ENCODE peak calls at places on chromosomes 5 and 9, in seven cellular contexts. Y is PC-3, C is astrocyte, O is fibroblast of lung, L is NT2/D1, T is IMR-90, V is colonic mucosa. U is an unnamed sample.

GRCh38 chr9:68560131-68560844 is 19.6 kb upstream of the TMEM252 start:
- DNase-seq in Y (peak; percentile 36), O (peak; percentile 96), C (no peak), V (peak; percentile 74), L (peak; percentile 46), T (peak; percentile 84), U (no peak)

GRCh38 chr5:176545737-176546509 is 3.2 kb upstream of the CDHR2 start:
- DNase-seq in Y (peak; percentile 75), L (no peak), V (peak; percentile 91), C (no peak), O (no peak), T (no peak), U (no peak)

GRCh38 chr5:142627371-142628217 is 58.3 kb downstream of the FGF1 start:
- DNase-seq in L (no peak), O (no peak), V (no peak), C (no peak), T (peak; percentile 35), Y (no peak), U (no peak)

GRCh38 chr5:97297063-97297715 is 114.1 kb upstream of the RIOK2 start:
- DNase-seq in C (peak; percentile 1), V (peak; percentile 40), Y (peak; percentile 72), T (peak; percentile 23), L (peak; percentile 36), O (peak; percentile 25), U (peak; percentile 40)

GRCh38 chr5:40486437-40487270 is 193.1 kb upstream of the PTGER4 start:
- DNase-seq in L (no peak), T (peak; percentile 29), V (no peak), O (no peak), C (peak; percentile 55), Y (peak; percentile 33), U (no peak)

GRCh38 chr5:22627029-22627428 is 226.1 kb downstream of the CDH12 start:
- DNase-seq in Y (no peak), C (no peak), T (no peak), V (no peak), O (no peak), L (no peak), U (no peak)

GRCh38 chr5:4862500-4862899 is 277.6 kb upstream of the ADAMTS16 start:
- DNase-seq in L (peak; percentile 28), C (peak; percentile 33), T (peak; percentile 41), Y (peak; percentile 58), V (no peak), O (peak; percentile 58), U (peak; percentile 55)

GRCh38 chr9:36101916-36102741 is 34.4 kb upstream of the GLIPR2 start:
- DNase-seq in T (peak; percentile 100), Y (peak; percentile 93), V (no peak), O (peak; percentile 89), C (peak; percentile 100), L (peak; percentile 50), U (peak; percentile 90)

GRCh38 chr5:9283021-9283420 is 262.9 kb downstream of the SEMA5A start:
- DNase-seq in O (no peak), T (peak; percentile 52), C (no peak), L (no peak), Y (peak; percentile 56), V (no peak), U (no peak)

GRCh38 chr5:14450055-14450524 is 131.5 kb upstream of the OTULINL start:
- DNase-seq in T (peak; percentile 92), C (peak; percentile 97), V (no peak), L (no peak), O (peak; percentile 74), Y (no peak), U (peak; percentile 92)

GRCh38 chr9:76023715-76024195 is 133.3 kb downstream of the PCSK5 start:
- DNase-seq in O (no peak), L (no peak), Y (no peak), V (no peak), C (peak; percentile 90), T (no peak), U (no peak)

GRCh38 chr5:7676455-7676854 is 174.5 kb downstream of the CFAP90 start:
- DNase-seq in Y (no peak), V (no peak), T (no peak), C (peak; percentile 76), L (no peak), O (no peak), U (no peak)

GRCh38 chr5:151288180-151288579 is 15.4 kb downstream of the SLC36A3 start:
- DNase-seq in L (no peak), T (no peak), C (no peak), V (no peak), O (no peak), Y (peak; percentile 84), U (no peak)

GRCh38 chr9:29439961-29440360 is 1866.7 kb upstream of the C9orf72 start:
- DNase-seq in V (no peak), L (no peak), O (peak; percentile 1), T (no peak), C (peak; percentile 13), Y (peak; percentile 93), U (no peak)

GRCh38 chr5:94467560-94468504 is 150.6 kb downstream of the KIAA0825 start:
- DNase-seq in C (no peak), Y (no peak), T (no peak), O (no peak), L (no peak), V (no peak), U (no peak)

GRCh38 chr9:38226491-38226951 is 157.5 kb upstream of the SHB start:
- DNase-seq in O (no peak), T (peak; percentile 4), Y (peak; percentile 29), V (no peak), C (no peak), L (no peak), U (no peak)

GRCh38 chr9:125521462-125522327 is 185.3 kb downstream of the MAPKAP1 start:
- DNase-seq in Y (peak; percentile 89), C (peak; percentile 99), L (no peak), V (no peak), O (peak; percentile 90), T (peak; percentile 97), U (peak; percentile 71)

GRCh38 chr5:67065237-67065636 is 131.4 kb downstream of the CD180 start:
- DNase-seq in C (no peak), L (no peak), V (no peak), O (no peak), Y (no peak), T (no peak), U (no peak)

GRCh38 chr9:125513634-125514413 is 193.2 kb downstream of the MAPKAP1 start:
- DNase-seq in L (no peak), T (peak; percentile 81), C (peak; percentile 88), V (peak; percentile 39), Y (peak; percentile 77), O (peak; percentile 74), U (peak; percentile 86)

GRCh38 chr5:129135633-129136032 is 41.1 kb downstream of the ISOC1 start:
- DNase-seq in T (no peak), V (no peak), C (no peak), Y (peak; percentile 41), O (no peak), L (peak; percentile 8), U (no peak)

GRCh38 chr5:167658890-167659289 is 632.6 kb upstream of the WWC1 start:
- DNase-seq in L (no peak), V (no peak), Y (no peak), C (no peak), O (peak; percentile 33), T (peak; percentile 12), U (peak; percentile 59)

GRCh38 chr5:94102849-94103248 is 361.4 kb upstream of the POU5F2 start:
- DNase-seq in Y (no peak), V (no peak), O (no peak), L (no peak), C (no peak), T (no peak), U (no peak)

GRCh38 chr5:150573867-150574817 is 66.2 kb downstream of the NDST1 start:
- DNase-seq in O (no peak), Y (no peak), T (no peak), L (no peak), V (no peak), C (no peak), U (no peak)

GRCh38 chr9:133509179-133510083 is 15.3 kb downstream of the MYMK start:
- DNase-seq in V (peak; percentile 46), T (no peak), L (peak; percentile 83), O (no peak), Y (peak; percentile 35), C (no peak), U (peak; percentile 25)

GRCh38 chr5:155274484-155274883 is 260.9 kb downstream of the KIF4B start:
- DNase-seq in Y (no peak), T (no peak), O (no peak), C (no peak), L (no peak), V (no peak), U (no peak)

GRCh38 chr5:74296685-74297084 is 343.8 kb downstream of the ENC1 start:
- DNase-seq in O (peak; percentile 56), T (peak; percentile 66), Y (no peak), L (no peak), C (no peak), V (no peak), U (peak; percentile 60)

GRCh38 chr9:79896390-79896789 is 324.6 kb downstream of the TLE4 start:
- DNase-seq in Y (peak; percentile 61), C (no peak), L (no peak), V (no peak), T (peak; percentile 1), O (no peak), U (peak; percentile 53)

DNA sequence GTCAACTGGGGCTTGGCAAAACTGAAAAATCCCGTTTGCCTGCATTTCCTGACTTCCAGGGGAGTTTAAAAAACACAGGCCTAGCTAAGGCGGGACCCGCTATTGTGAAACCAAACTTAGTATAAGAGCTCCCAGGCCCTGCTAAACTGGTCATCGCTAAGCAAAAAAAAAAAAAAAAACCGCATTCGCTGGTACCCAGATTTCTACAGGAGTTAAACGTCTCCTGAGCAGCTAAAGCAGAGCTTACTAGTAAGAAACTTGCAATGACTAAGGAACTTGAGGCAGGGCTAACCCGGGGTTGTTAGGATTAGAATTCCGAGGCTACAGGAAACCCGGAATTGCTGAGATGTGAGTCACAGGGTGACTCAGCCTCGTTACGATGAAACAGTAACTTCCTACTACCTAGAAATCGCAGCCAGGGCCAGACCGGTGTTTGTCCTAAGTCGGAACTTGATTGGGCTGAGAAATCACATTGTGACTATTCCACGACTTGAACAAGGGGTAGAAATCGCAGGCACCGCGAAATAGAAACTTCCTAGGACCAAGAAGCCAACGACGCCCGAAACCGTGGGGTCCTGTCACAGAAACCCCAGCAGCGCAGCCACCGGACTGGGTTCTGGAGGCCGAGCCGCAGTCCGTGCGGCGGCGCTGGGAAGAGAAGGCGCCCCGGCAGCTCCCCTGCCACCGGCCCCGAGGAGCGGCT is 89.5 kb downstream of the ANXA2R start:
- DNase-seq in T (peak; percentile 100), L (peak; percentile 48), V (peak; percentile 83), C (peak; percentile 100), Y (peak; percentile 100), O (peak; percentile 100), U (peak; percentile 97)
- H3K9ac ChIP-seq in T (peak overlapping the region; percentile 59), L (no peak overlapping the region), V (peak overlapping the region; percentile 71), C (peak overlapping the region; percentile 85), Y (peak overlapping the region; percentile 73), O (peak overlapping the region; percentile 73), U (peak overlapping the region; percentile 88)

GRCh38 chr5:115532517-115532916 is 12.1 kb downstream of the FEM1C start:
- DNase-seq in C (no peak), L (no peak), T (peak; percentile 46), Y (peak; percentile 15), V (no peak), O (peak; percentile 44), U (peak; percentile 29)
- H3K4me1 ChIP-seq in C (peaks cover 19% of the 10 kb centered on the region), L (no peaks in the 10 kb centered on the region), T (peaks cover 4% of the 10 kb centered on the region), Y (peaks cover 53% of the 10 kb centered on the region), V (peaks cover 8% of the 10 kb centered on the region), O (peaks cover 4% of the 10 kb centered on the region), U (peaks cover 84% of the 10 kb centered on the region)

GRCh38 chr9:649128-650074 is 192.1 kb upstream of the DMRT1 start:
- DNase-seq in C (no peak), Y (no peak), V (no peak), L (peak; percentile 36), O (no peak), T (no peak), U (peak; percentile 26)
- H3K4me3 ChIP-seq in C (no peak overlapping the region), Y (no peak overlapping the region), V (no peak overlapping the region), L (no peak overlapping the region), O (no peak overlapping the region), T (no peak overlapping the region), U (no peak overlapping the region)

GRCh38 chr5:42059291-42059690 is 134.2 kb downstream of the FBXO4 start:
- DNase-seq in T (no peak), V (no peak), C (peak; percentile 5), O (no peak), Y (peak; percentile 75), L (no peak), U (no peak)
- H3K9ac ChIP-seq in T (no peak overlapping the region), V (no peak overlapping the region), C (no peak overlapping the region), O (no peak overlapping the region), Y (no peak overlapping the region), L (no peak overlapping the region), U (no peak overlapping the region)